ENCODE peak calls at places on chromosomes 6 and 20, in nine cellular contexts. A, T, P, M, E, C, J, Y and H are unnamed samples.

GRCh38 chr6:120916844-120917243 is 417.4 kb downstream of the TBC1D32 start:
- DNase-seq in A (no peak), T (no peak), P (no peak), M (no peak), E (no peak), C (no peak), J (no peak), Y (no peak), H (no peak)

GRCh38 chr6:56372621-56373020 is 125.2 kb upstream of the COL21A1 start:
- DNase-seq in A (no peak), T (no peak), P (no peak), M (no peak), E (no peak), C (no peak), J (no peak), Y (no peak), H (no peak)

GRCh38 chr6:43088654-43089056 is 12.5 kb downstream of the PTK7 start:
- DNase-seq in A (no peak), T (no peak), P (no peak), M (peak; percentile 61), E (no peak), C (no peak), J (no peak), Y (no peak), H (no peak)

GRCh38 chr6:138848461-138848860 is 52.6 kb downstream of the ECT2L start:
- DNase-seq in A (no peak), T (no peak), P (no peak), M (no peak), E (no peak), C (no peak), J (no peak), Y (no peak), H (no peak)

GRCh38 chr6:2677080-2677593 is 73.6 kb downstream of the MYLK4 start:
- DNase-seq in A (no peak), T (no peak), P (no peak), M (no peak), E (no peak), C (no peak), J (no peak), Y (no peak), H (no peak)

GRCh38 chr6:165929607-165930006 is 238.0 kb downstream of the TBXT start:
- DNase-seq in A (no peak), T (no peak), P (no peak), M (no peak), E (no peak), C (no peak), J (no peak), Y (no peak), H (no peak)

GRCh38 chr20:36885355-36885754 is 9.4 kb downstream of the TLDC2 start:
- DNase-seq in A (no peak), T (no peak), P (no peak), M (no peak), E (peak; percentile 25), C (no peak), J (no peak), Y (no peak), H (peak; percentile 57)

GRCh38 chr6:35310265-35310831 is 12.7 kb downstream of the DEF6 start:
- DNase-seq in A (no peak), T (no peak), P (no peak), M (no peak), E (no peak), C (no peak), J (no peak), Y (no peak), H (no peak)

GRCh38 chr6:21634582-21634981 is 41.0 kb downstream of the SOX4 start:
- DNase-seq in A (no peak), T (no peak), P (no peak), M (peak; percentile 62), E (peak; percentile 72), C (no peak), J (no peak), Y (no peak), H (peak; percentile 93)

GRCh38 chr6:34468378-34468892 is 2.6 kb downstream of the PACSIN1 start:
- DNase-seq in A (no peak), T (no peak), P (no peak), M (no peak), E (no peak), C (no peak), J (no peak), Y (no peak), H (no peak)

GRCh38 chr6:105803439-105803838 is 282.7 kb upstream of the PRDM1 start:
- DNase-seq in A (no peak), T (no peak), P (no peak), M (no peak), E (no peak), C (no peak), J (no peak), Y (no peak), H (peak; percentile 51)

GRCh38 chr20:63316502-63316921 is 23.5 kb downstream of the COL20A1 start:
- DNase-seq in A (no peak), T (no peak), P (no peak), M (no peak), E (no peak), C (peak; percentile 30), J (no peak), Y (no peak), H (no peak)

GRCh38 chr6:108667984-108668383 is 107.3 kb downstream of the FOXO3 start:
- DNase-seq in A (no peak), T (no peak), P (no peak), M (no peak), E (no peak), C (no peak), J (peak; percentile 66), Y (no peak), H (no peak)

GRCh38 chr6:133613231-133613630 is 275.7 kb upstream of the TCF21 start:
- DNase-seq in A (no peak), T (no peak), P (no peak), M (no peak), E (no peak), C (no peak), J (no peak), Y (no peak), H (peak; percentile 76)

GRCh38 chr6:93300661-93301060 is 118.7 kb downstream of the EPHA7 start:
- DNase-seq in A (no peak), T (no peak), P (no peak), M (no peak), E (no peak), C (no peak), J (no peak), Y (no peak), H (no peak)

GRCh38 chr20:37298190-37298939 is 8.9 kb downstream of the MANBAL start:
- DNase-seq in A (no peak), T (no peak), P (no peak), M (no peak), E (peak; percentile 83), C (no peak), J (no peak), Y (no peak), H (peak; percentile 72)

GRCh38 chr6:48423640-48424365 is 312.8 kb upstream of the PTCHD4 start:
- DNase-seq in A (no peak), T (no peak), P (no peak), M (no peak), E (peak; percentile 64), C (no peak), J (no peak), Y (no peak), H (peak; percentile 40)